ENCODE peak calls at places on chromosome 3, in six cellular contexts. R is K562, E is right lobe of liver, D is heart left ventricle, J is ovary, F is tibial nerve. W is an unnamed sample.

GRCh38 chr3:126152458-126152857 is 27.9 kb downstream of the ALDH1L1 start:
- DNase-seq in R (no peak), E (peak), D (no peak), J (no peak), F (no peak), W (no peak)

GRCh38 chr3:20047940-20048339 is 7.7 kb downstream of the KAT2B start:
- DNase-seq in R (no peak), E (no peak), D (no peak), J (no peak), F (no peak), W (no peak)

GRCh38 chr3:193701896-193702644 is 109.1 kb downstream of the OPA1 start:
- DNase-seq in R (no peak), E (no peak), D (no peak), J (no peak), F (no peak), W (no peak)

GRCh38 chr3:45273681-45274515 is 47.8 kb upstream of the TMEM158 start:
- DNase-seq in R (peak), E (no peak), D (no peak), J (no peak), F (no peak), W (no peak)

GRCh38 chr3:29468150-29468549 is 187.3 kb downstream of the RBMS3 start:
- DNase-seq in R (no peak), E (no peak), D (no peak), J (no peak), F (no peak), W (no peak)

GRCh38 chr3:190178779-190179178 is 58.1 kb upstream of the P3H2 start:
- DNase-seq in R (no peak), E (no peak), D (no peak), J (no peak), F (no peak), W (no peak)

GRCh38 chr3:155431856-155432570 is 138.5 kb upstream of the STRIT1 start:
- DNase-seq in R (no peak), E (no peak), D (no peak), J (no peak), F (no peak), W (no peak)

GRCh38 chr3:195094211-195094921 is 176.6 kb downstream of the XXYLT1 start:
- DNase-seq in R (no peak), E (no peak), D (no peak), J (no peak), F (no peak), W (no peak)

GRCh38 chr3:55322649-55323048 is 164.5 kb downstream of the WNT5A start:
- DNase-seq in R (no peak), E (no peak), D (no peak), J (no peak), F (no peak), W (no peak)

GRCh38 chr3:46551615-46552014 is 14.5 kb downstream of the LRRC2 start:
- DNase-seq in R (no peak), E (no peak), D (no peak), J (no peak), F (no peak), W (no peak)

GRCh38 chr3:119783883-119784282 is 2.0 kb downstream of the NR1I2 start:
- DNase-seq in R (no peak), E (peak), D (no peak), J (no peak), F (no peak), W (no peak)

GRCh38 chr3:166527325-166527724 is 690.1 kb upstream of the BCHE start:
- DNase-seq in R (no peak), E (no peak), D (no peak), J (no peak), F (no peak), W (no peak)

GRCh38 chr3:110909824-110910223 is 161.8 kb upstream of the NECTIN3 start:
- DNase-seq in R (no peak), E (no peak), D (no peak), J (no peak), F (no peak), W (no peak)

GRCh38 chr3:53145109-53146077 is 15.2 kb upstream of the RFT1 start:
- DNase-seq in R (no peak), E (no peak), D (peak), J (no peak), F (no peak), W (no peak)

GRCh38 chr3:190306513-190307163 is 15.6 kb downstream of the CLDN1 start:
- DNase-seq in R (no peak), E (peak), D (no peak), J (no peak), F (no peak), W (no peak)

GRCh38 chr3:140455476-140455875 is 222.4 kb upstream of the TRIM42 start:
- DNase-seq in R (no peak), E (no peak), D (no peak), J (no peak), F (no peak), W (no peak)

GRCh38 chr3:106030620-106030945 is 161.8 kb upstream of the CBLB start:
- DNase-seq in R (no peak), E (no peak), D (no peak), J (no peak), F (no peak), W (no peak)

GRCh38 chr3:46517016-46517770 is 19.4 kb downstream of the RTP3 start:
- DNase-seq in R (no peak), E (no peak), D (no peak), J (no peak), F (no peak), W (no peak)

GRCh38 chr3:149442845-149443544 is 31.5 kb upstream of the TM4SF4 start:
- DNase-seq in R (no peak), E (no peak), D (no peak), J (no peak), F (no peak), W (no peak)

GRCh38 chr3:188797045-188797444 is 374.7 kb upstream of the TPRG1 start:
- DNase-seq in R (no peak), E (no peak), D (no peak), J (no peak), F (no peak), W (no peak)

GRCh38 chr3:8164145-8164544 is 337.5 kb upstream of the LMCD1 start:
- DNase-seq in R (no peak), E (no peak), D (no peak), J (no peak), F (no peak), W (no peak)

GRCh38 chr3:177427540-177427939 is 230.3 kb upstream of the TBL1XR1 start:
- DNase-seq in R (no peak), E (no peak), D (no peak), J (no peak), F (no peak), W (no peak)

GRCh38 chr3:37872413-37873160 is 10.9 kb downstream of the CTDSPL start:
- DNase-seq in R (no peak), E (no peak), D (no peak), J (no peak), F (no peak), W (no peak)

GRCh38 chr3:37197810-37198371 is 23.5 kb upstream of the LRRFIP2 start:
- DNase-seq in R (no peak), E (no peak), D (no peak), J (no peak), F (no peak), W (no peak)

GRCh38 chr3:49804141-49805041 is 1.3 kb downstream of the INKA1 start:
- DNase-seq in R (no peak), E (no peak), D (peak), J (no peak), F (no peak), W (no peak)

GRCh38 chr3:49805367-49805782 is 2.3 kb downstream of the INKA1 start:
- DNase-seq in R (no peak), E (no peak), D (peak), J (peak), F (peak), W (peak)

GRCh38 chr3:49801160-49801559 is 1.5 kb upstream of the CDHR4 start:
- DNase-seq in R (no peak), E (no peak), D (no peak), J (no peak), F (no peak), W (no peak)

GRCh38 chr3:49803464-49804140 is 541 bp downstream of the INKA1 start:
- DNase-seq in R (peak), E (no peak), D (no peak), J (no peak), F (no peak), W (peak)

DNA sequence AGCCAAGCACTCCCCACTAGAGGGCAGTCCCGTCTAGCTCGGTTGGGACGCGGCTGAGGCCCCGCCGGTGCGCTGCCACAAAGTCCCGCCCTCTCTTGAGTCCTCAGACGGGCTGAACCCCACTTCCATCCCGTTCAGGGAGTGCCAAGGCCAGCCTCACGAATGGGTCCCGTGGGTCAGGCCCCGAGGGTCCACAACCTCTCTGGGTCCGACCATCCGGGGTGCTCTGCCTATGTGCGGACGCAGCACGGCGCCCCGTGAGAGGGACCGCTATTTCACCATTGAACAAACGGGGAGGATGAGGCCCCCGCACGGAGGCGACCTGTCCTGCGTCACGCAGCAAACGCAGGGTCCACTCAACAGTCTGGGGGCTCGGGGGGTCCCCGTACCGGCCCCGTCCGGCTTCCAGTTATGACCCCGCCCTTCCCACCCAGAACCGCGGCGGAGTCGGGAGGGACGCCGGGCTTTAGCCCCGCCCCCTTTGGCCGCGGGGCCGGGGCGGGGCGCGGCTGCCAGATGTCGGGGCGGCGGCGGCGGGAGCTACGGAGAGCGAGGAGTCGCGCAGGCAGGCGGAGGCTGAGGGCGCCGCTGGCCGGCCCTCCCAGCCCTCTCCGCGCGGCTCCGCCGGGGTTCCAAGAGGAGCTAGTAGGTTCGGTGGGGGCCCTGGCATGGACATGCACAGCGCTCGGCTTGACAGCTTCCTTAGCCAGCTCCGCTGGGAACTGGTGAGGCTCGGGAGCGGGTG is at the start of gene INKA1:
- DNase-seq in R (peak), E (peak), D (peak), J (peak), F (peak), W (peak)
- TF ChIP-seq POLR2A in R (no peak), E (peak), D (no peak), J (peak), F (no peak), W (peak)

DNA sequence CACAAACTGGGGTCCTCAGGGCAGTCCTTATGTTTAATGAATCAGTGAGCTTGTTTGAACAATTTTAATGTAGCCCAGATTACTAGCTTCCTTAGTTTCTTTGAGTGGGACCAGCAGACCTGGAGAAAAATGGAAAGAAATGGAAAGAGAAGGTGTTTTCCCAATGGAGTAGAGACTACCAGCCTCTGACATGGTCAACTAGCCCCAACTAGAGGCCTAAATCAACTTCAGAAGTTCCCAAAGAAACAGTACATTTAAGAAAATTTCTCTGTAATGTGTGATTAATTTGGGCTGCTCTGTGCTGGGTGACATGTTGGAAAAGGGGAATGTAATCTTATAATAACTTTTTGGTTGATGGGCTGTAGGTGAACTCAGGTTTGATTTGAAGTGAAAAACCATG is 310.9 kb downstream of the MFSD1 start:
- DNase-seq in R (no peak), E (no peak), D (no peak), J (no peak), F (no peak), W (no peak)
- TF ChIP-seq CTCF in R (no peak), E (no peak), D (no peak), J (no peak), F (no peak), W (no peak)

GRCh38 chr3:150747909-150748568 is 14.9 kb downstream of the SIAH2 start:
- DNase-seq in R (no peak), E (no peak), D (no peak), J (no peak), F (no peak), W (no peak)

GRCh38 chr3:150746791-150747590 is 16.0 kb downstream of the SIAH2 start:
- DNase-seq in R (no peak), E (peak), D (no peak), J (peak), F (no peak), W (no peak)

GRCh38 chr3:150748648-150749047 is 14.3 kb downstream of the SIAH2 start:
- DNase-seq in R (no peak), E (no peak), D (no peak), J (no peak), F (no peak), W (no peak)

GRCh38 chr3:150751781-150752263 is 11.1 kb downstream of the SIAH2 start:
- DNase-seq in R (no peak), E (peak), D (no peak), J (no peak), F (no peak), W (peak)

GRCh38 chr3:150749218-150749617 is 13.8 kb downstream of the SIAH2 start:
- DNase-seq in R (no peak), E (peak), D (no peak), J (no peak), F (no peak), W (no peak)
- H3K27ac ChIP-seq in R (no peak), E (peak), D (no peak), J (no peak), F (peak), W (no peak)

GRCh38 chr3:141877911-141878310 is 1.5 kb downstream of the ATP1B3 start:
- DNase-seq in R (no peak), E (no peak), D (no peak), J (no peak), F (no peak), W (no peak)

GRCh38 chr3:141875893-141876380 is 506 bp upstream of the ATP1B3 start:
- DNase-seq in R (no peak), E (peak), D (peak), J (peak), F (peak), W (peak)

GRCh38 chr3:141876381-141876890 is at the start of gene ATP1B3:
- DNase-seq in R (peak), E (peak), D (peak), J (peak), F (no peak), W (peak)

GRCh38 chr3:141878326-141878725 is 1.9 kb downstream of the ATP1B3 start:
- DNase-seq in R (no peak), E (no peak), D (no peak), J (no peak), F (no peak), W (no peak)

GRCh38 chr3:141876891-141877561 is 583 bp downstream of the ATP1B3 start:
- DNase-seq in R (peak), E (peak), D (peak), J (peak), F (no peak), W (peak)
- TF ChIP-seq POLR2A in R (no peak), E (no peak), D (no peak), J (no peak), F (peak), W (no peak)

GRCh38 chr3:22887664-22888291 is 315.3 kb upstream of the UBE2E2 start:
- DNase-seq in R (no peak), E (no peak), D (no peak), J (no peak), F (no peak), W (no peak)
- TF ChIP-seq CTCF in R (peak), E (peak), D (peak), J (peak), F (peak), W (peak)

DNA sequence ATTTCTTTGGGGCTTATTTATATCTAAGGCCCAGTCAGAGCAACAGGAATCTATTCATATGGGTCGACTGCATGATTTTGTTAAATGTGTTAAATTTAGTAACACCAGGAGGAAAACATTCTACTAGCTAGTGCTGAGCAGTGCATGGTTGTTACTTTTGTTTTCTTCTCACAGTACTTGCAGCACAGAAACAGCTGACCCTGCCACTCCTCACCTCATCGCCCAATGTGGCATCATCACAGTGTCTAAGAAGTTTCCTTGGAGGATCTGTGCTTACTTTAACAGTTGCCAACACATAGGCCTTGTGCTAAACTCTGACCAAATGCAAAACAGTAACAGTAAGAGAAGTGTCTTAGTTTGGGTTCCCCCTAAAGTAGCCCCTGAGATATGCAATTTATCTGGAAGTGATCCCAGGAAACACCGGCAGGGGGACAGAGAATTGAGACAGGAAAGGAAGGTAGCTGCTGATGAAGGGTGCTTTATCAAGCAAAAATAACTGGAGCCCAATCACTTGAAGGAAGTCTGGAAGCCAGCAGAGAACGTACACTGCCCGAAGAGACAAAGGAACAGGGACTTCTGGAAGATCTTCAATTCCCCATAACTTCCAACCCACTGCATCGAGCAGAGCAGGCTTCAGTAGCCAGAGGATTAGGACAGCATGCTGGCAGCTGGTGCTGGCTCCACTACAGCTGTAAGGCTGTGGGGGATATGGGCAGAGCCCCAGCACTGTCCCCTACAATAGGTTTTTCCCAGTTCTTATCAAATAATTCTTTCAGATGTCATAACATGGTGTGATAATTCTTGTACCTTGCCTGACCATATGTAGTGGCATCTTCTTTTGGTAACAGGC is 36.0 kb upstream of the ULK4 start:
- DNase-seq in R (no peak), E (no peak), D (no peak), J (no peak), F (no peak), W (no peak)
- H3K27ac ChIP-seq in R (no peak), E (no peak), D (no peak), J (no peak), F (no peak), W (no peak)

GRCh38 chr3:128763967-128764366 is 38.0 kb downstream of the RAB7A start:
- DNase-seq in R (peak), E (no peak), D (peak), J (no peak), F (no peak), W (no peak)
- TF ChIP-seq POLR2A in R (no peak), E (no peak), D (no peak), J (no peak), F (no peak), W (no peak)

GRCh38 chr3:5110307-5110706 is 11.8 kb upstream of the ARL8B start:
- DNase-seq in R (no peak), E (no peak), D (no peak), J (no peak), F (no peak), W (no peak)

GRCh38 chr3:5103743-5104142 is 18.3 kb upstream of the ARL8B start:
- DNase-seq in R (no peak), E (no peak), D (no peak), J (no peak), F (no peak), W (no peak)

GRCh38 chr3:5102532-5102931 is 19.6 kb upstream of the ARL8B start:
- DNase-seq in R (peak), E (no peak), D (no peak), J (no peak), F (no peak), W (no peak)

GRCh38 chr3:5105050-5105449 is 17.0 kb upstream of the ARL8B start:
- DNase-seq in R (no peak), E (no peak), D (no peak), J (no peak), F (no peak), W (no peak)
- TF ChIP-seq CTCF in R (no peak), E (no peak), D (no peak), J (no peak), F (no peak), W (no peak)